ENCODE peak calls at places on chromosomes 16 and 17, in eight cellular contexts. K, B, Z, X, Q, S, U and C are unnamed samples.

GRCh38 chr17:42853004-42853403 is 2.0 kb downstream of the AOC3 start:
- DNase-seq in Z (no peak), Q (no peak), K (no peak), U (no peak), S (no peak), B (no peak), X (no peak), C (no peak)

GRCh38 chr17:47295037-47295873 is 28.5 kb upstream of the EFCAB13 start:
- DNase-seq in K (peak), X (no peak), Q (no peak), B (no peak), U (no peak), S (no peak), Z (no peak), C (no peak)

GRCh38 chr16:1380195-1380594 is 28.5 kb downstream of the GNPTG start:
- DNase-seq in Q (no peak), U (no peak), X (no peak), K (no peak), Z (no peak), S (no peak), B (no peak), C (no peak)

GRCh38 chr16:77132051-77132618 is 58.9 kb upstream of the MON1B start:
- DNase-seq in S (no peak), U (no peak), X (no peak), Q (no peak), Z (no peak), B (no peak), K (no peak), C (no peak)

GRCh38 chr16:8519643-8520042 is 70.7 kb downstream of the TMEM114 start:
- DNase-seq in Z (no peak), K (no peak), S (no peak), B (no peak), Q (no peak), U (no peak), X (no peak), C (no peak)

GRCh38 chr17:18965530-18966236 is 13.7 kb downstream of the SLC5A10 start:
- DNase-seq in U (no peak), S (no peak), B (no peak), Z (no peak), X (no peak), Q (no peak), K (no peak), C (no peak)

GRCh38 chr16:27480761-27481160 is 69.0 kb downstream of the GTF3C1 start:
- DNase-seq in Q (no peak), K (no peak), B (no peak), X (no peak), S (no peak), Z (no peak), U (no peak), C (no peak)

GRCh38 chr17:12974319-12974661 is 43.5 kb downstream of the ELAC2 start:
- DNase-seq in K (no peak), X (no peak), S (no peak), Z (no peak), U (no peak), B (no peak), Q (no peak), C (no peak)

GRCh38 chr16:10189861-10190390 is 7.7 kb upstream of the GRIN2A start:
- DNase-seq in U (no peak), S (no peak), X (no peak), Q (no peak), K (no peak), B (no peak), Z (no peak), C (no peak)

GRCh38 chr17:49624896-49625295 is 49.2 kb downstream of the NXPH3 start:
- DNase-seq in B (no peak), U (no peak), K (no peak), Q (no peak), X (no peak), S (no peak), Z (no peak), C (no peak)

GRCh38 chr17:41308251-41308917 is 725 bp downstream of the KRTAP16-1 start:
- DNase-seq in Z (no peak), U (no peak), S (peak), K (no peak), X (peak), Q (no peak), B (no peak), C (peak)

GRCh38 chr16:4512473-4512872 is 26.1 kb downstream of the CDIP1 start:
- DNase-seq in X (no peak), Q (no peak), B (no peak), S (no peak), U (no peak), K (no peak), Z (no peak), C (no peak)

GRCh38 chr17:54063639-54064038 is 240.9 kb downstream of the KIF2B start:
- DNase-seq in S (no peak), U (no peak), Z (no peak), B (no peak), X (no peak), K (no peak), Q (no peak), C (no peak)